ENCODE peak calls at places on chromosomes 2 and 18, in eight cellular contexts. V, O, N, P, Y, T, M and L are unnamed samples.

GRCh38 chr2:208638059-208638458 is 231.5 kb downstream of the PTH2R start:
- DNase-seq in T (no peak), V (no peak), N (no peak), P (no peak), M (no peak), Y (no peak), O (no peak), L (no peak)

GRCh38 chr2:239289545-239289944 is 111.3 kb downstream of the HDAC4 start:
- DNase-seq in P (no peak), Y (no peak), V (no peak), O (no peak), T (no peak), N (no peak), M (no peak), L (no peak)

GRCh38 chr18:64175432-64175831 is 26.5 kb upstream of the LINC00305 start:
- DNase-seq in O (no peak), M (no peak), Y (no peak), P (no peak), V (no peak), T (no peak), N (no peak), L (no peak)

GRCh38 chr2:236440110-236440881 is 129.3 kb upstream of the ACKR3 start:
- DNase-seq in Y (no peak), P (no peak), N (no peak), O (no peak), M (no peak), T (peak), V (no peak), L (no peak)

GRCh38 chr18:44321868-44322590 is 358.7 kb upstream of the SETBP1 start:
- DNase-seq in N (no peak), T (no peak), V (no peak), O (no peak), P (no peak), M (no peak), Y (no peak), L (no peak)

GRCh38 chr18:64653068-64653467 is 504.2 kb upstream of the LINC00305 start:
- DNase-seq in P (no peak), T (no peak), Y (no peak), O (no peak), M (no peak), N (no peak), V (no peak), L (no peak)

GRCh38 chr18:35137632-35138031 is 96.4 kb downstream of the MAPRE2 start:
- DNase-seq in N (no peak), M (no peak), O (no peak), T (no peak), P (no peak), V (no peak), Y (no peak), L (no peak)

GRCh38 chr2:203814661-203815540 is 52.7 kb upstream of the CTLA4 start:
- DNase-seq in N (peak), T (peak), V (peak), O (peak), M (peak), P (peak), Y (no peak), L (peak)

GRCh38 chr2:239834143-239834542 is 191.0 kb downstream of the NDUFA10 start:
- DNase-seq in P (no peak), O (no peak), N (no peak), V (no peak), T (peak), Y (no peak), M (no peak), L (peak)

GRCh38 chr2:233919938-233920337 is 2.8 kb downstream of the TRPM8 start:
- DNase-seq in T (no peak), P (peak), V (no peak), N (peak), Y (no peak), M (no peak), O (no peak), L (no peak)

GRCh38 chr18:36757081-36757480 is 71.7 kb downstream of the TPGS2 start:
- DNase-seq in M (no peak), V (no peak), T (no peak), O (no peak), Y (peak), N (peak), P (no peak), L (no peak)

GRCh38 chr2:5914831-5915611 is 222.8 kb downstream of the SOX11 start:
- DNase-seq in Y (no peak), O (no peak), V (no peak), P (no peak), M (no peak), N (no peak), T (peak), L (no peak)

GRCh38 chr2:84494070-84494469 is 22.2 kb upstream of the DNAH6 start:
- DNase-seq in O (no peak), Y (no peak), V (no peak), M (no peak), N (peak), P (no peak), T (no peak), L (no peak)

GRCh38 chr18:37251679-37252078 is 313.9 kb downstream of the CELF4 start:
- DNase-seq in V (no peak), N (no peak), O (no peak), T (no peak), M (no peak), Y (no peak), P (no peak), L (no peak)

GRCh38 chr2:171608168-171608567 is 79.1 kb upstream of the DYNC1I2 start:
- DNase-seq in V (no peak), Y (no peak), T (no peak), O (no peak), P (no peak), N (no peak), M (no peak), L (no peak)

GRCh38 chr2:52082646-52083045 is 1050.7 kb upstream of the NRXN1 start:
- DNase-seq in P (no peak), V (no peak), T (no peak), N (no peak), M (no peak), Y (no peak), O (no peak), L (no peak)